ENCODE peak calls at places on chromosomes 7 and 10, in ten cellular contexts. M is bronchial epithelial cell, D is SK-N-SH, K is AG04450, P is mammary epithelial cell, V is ovary, L is fibroblast of lung, A is adrenal gland, E is ascending aorta, Z is gastrocnemius medialis. O is an unnamed sample.

GRCh38 chr10:6722616-6723004 is 142.5 kb upstream of the PRKCQ start:
- DNase-seq in Z (no peak), E (no peak), M (peak; percentile 63), K (no peak), L (peak; percentile 57), D (no peak), A (no peak), V (no peak), P (peak; percentile 47), O (no peak)

GRCh38 chr7:73718438-73718881 is 1.0 kb downstream of the STX1A start:
- DNase-seq in K (no peak), D (peak; percentile 57), L (no peak), V (no peak), E (no peak), M (peak; percentile 29), P (peak; percentile 59), A (no peak), Z (no peak), O (no peak)

GRCh38 chr10:131059881-131060280 is 251.6 kb downstream of the TCERG1L start:
- DNase-seq in K (no peak), V (no peak), L (no peak), A (no peak), M (no peak), Z (no peak), P (no peak), E (no peak), D (no peak), O (no peak)

GRCh38 chr10:29496341-29497162 is 138.2 kb downstream of the SVIL start:
- DNase-seq in P (peak; percentile 60), K (no peak), V (peak; percentile 91), E (no peak), M (peak; percentile 49), D (peak; percentile 84), Z (peak; percentile 63), A (peak; percentile 81), L (peak; percentile 52), O (peak; percentile 46)

GRCh38 chr7:26658080-26658697 is 206.2 kb downstream of the SKAP2 start:
- DNase-seq in Z (no peak), E (no peak), M (no peak), K (no peak), D (no peak), A (no peak), V (no peak), L (no peak), P (no peak), O (no peak)

GRCh38 chr10:12391191-12391590 is 41.8 kb downstream of the CAMK1D start:
- DNase-seq in L (peak; percentile 92), E (no peak), A (no peak), M (no peak), P (no peak), K (no peak), V (no peak), Z (no peak), D (no peak), O (no peak)

GRCh38 chr10:24209421-24209770 is 458 bp downstream of the KIAA1217 start:
- DNase-seq in M (peak; percentile 91), V (no peak), K (no peak), Z (no peak), E (no peak), A (peak; percentile 30), P (peak; percentile 70), L (peak; percentile 66), D (peak; percentile 74), O (no peak)

GRCh38 chr7:15684834-15685233 is 1.6 kb downstream of the MEOX2 start:
- DNase-seq in V (no peak), M (no peak), E (no peak), L (no peak), P (no peak), K (no peak), Z (peak; percentile 28), D (no peak), A (no peak), O (no peak)

GRCh38 chr10:28089467-28089866 is 90.6 kb upstream of the ODAD2 start:
- DNase-seq in Z (no peak), V (no peak), K (peak; percentile 42), A (no peak), E (no peak), P (peak; percentile 33), D (no peak), M (peak; percentile 78), L (peak; percentile 98), O (no peak)

GRCh38 chr10:12344375-12345110 is 4.8 kb upstream of the CAMK1D start:
- DNase-seq in K (no peak), A (no peak), D (no peak), M (no peak), V (no peak), P (no peak), Z (no peak), E (no peak), L (no peak), O (no peak)

GRCh38 chr7:105532709-105533460 is 884 bp downstream of the RINT1 start:
- DNase-seq in A (no peak), P (no peak), D (no peak), Z (no peak), M (no peak), E (no peak), V (no peak), L (no peak), K (no peak), O (no peak)

GRCh38 chr7:84232653-84233052 is 38.1 kb upstream of the SEMA3A start:
- DNase-seq in K (peak; percentile 79), D (no peak), P (peak; percentile 40), A (no peak), V (no peak), E (no peak), M (peak; percentile 62), L (peak; percentile 59), Z (no peak), O (no peak)

GRCh38 chr7:148264933-148265557 is 325.5 kb upstream of the C7orf33 start:
- DNase-seq in D (peak; percentile 64), A (no peak), K (no peak), V (no peak), P (peak; percentile 16), E (no peak), L (peak; percentile 17), M (peak; percentile 58), Z (no peak), O (no peak)

GRCh38 chr7:98283127-98283886 is 1.8 kb downstream of the BRI3 start:
- DNase-seq in D (peak; percentile 26), M (peak; percentile 64), P (no peak), V (no peak), E (peak; percentile 38), K (no peak), Z (peak; percentile 86), L (peak; percentile 56), A (peak; percentile 55), O (no peak)

GRCh38 chr7:98283887-98284222 is 2.4 kb downstream of the BRI3 start:
- DNase-seq in M (no peak), K (no peak), V (no peak), P (no peak), A (no peak), D (no peak), L (no peak), E (no peak), Z (no peak), O (no peak)

GRCh38 chr7:98286093-98286525 is 4.6 kb downstream of the BRI3 start:
- DNase-seq in V (peak; percentile 58), P (peak; percentile 73), D (peak; percentile 33), L (peak; percentile 63), K (no peak), M (peak; percentile 79), Z (peak; percentile 97), A (peak; percentile 86), E (peak; percentile 57), O (no peak)

GRCh38 chr7:98285132-98286092 is 3.9 kb downstream of the BRI3 start:
- DNase-seq in L (no peak), K (no peak), Z (peak; percentile 37), P (no peak), D (peak; percentile 29), E (no peak), V (no peak), M (no peak), A (no peak), O (no peak)

GRCh38 chr7:98284335-98285036 is 3.0 kb downstream of the BRI3 start:
- DNase-seq in E (peak; percentile 80), A (peak; percentile 71), P (peak; percentile 37), K (no peak), D (peak; percentile 74), V (peak; percentile 37), Z (peak; percentile 97), L (peak; percentile 77), M (peak; percentile 71), O (peak; percentile 77)
- H3K4me3 ChIP-seq in E (peak overlapping the region; percentile 93), A (peak overlapping the region; percentile 73), P (peak overlapping the region; percentile 81), K (peak overlapping the region; percentile 90), D (peak overlapping the region; percentile 80), V (peak overlapping the region; percentile 98), Z (peak overlapping the region; percentile 93), L (peak overlapping the region; percentile 52), M (peak overlapping the region; percentile 77), O (peak overlapping the region; percentile 92)

DNA sequence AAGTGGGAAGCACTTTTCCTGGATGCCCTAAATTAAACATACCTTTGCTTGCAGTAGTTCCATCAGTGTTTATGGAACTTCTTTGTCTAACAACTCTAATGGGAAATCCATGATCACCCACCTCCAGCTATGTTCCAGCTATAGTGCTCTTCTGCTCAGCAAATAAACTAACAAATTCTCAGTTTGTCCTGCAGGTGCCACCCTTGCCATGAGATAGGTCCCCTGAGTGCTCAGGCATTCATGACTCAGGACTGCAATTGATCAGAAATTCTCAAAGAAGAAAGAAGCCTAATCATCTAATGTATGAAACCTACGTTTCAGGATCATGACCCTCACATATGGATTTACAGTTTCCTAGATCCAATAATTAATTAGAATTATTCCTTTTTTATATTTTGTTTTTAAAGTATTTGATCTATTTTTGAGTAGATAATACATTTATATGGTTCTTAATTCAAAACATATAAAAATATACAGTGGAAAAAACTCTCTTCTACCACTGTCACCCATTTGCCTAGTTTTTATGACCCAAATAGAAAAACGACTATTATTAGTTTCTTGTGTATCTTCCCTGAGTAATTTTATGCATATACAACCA is 48.7 kb upstream of the DYNC1I1 start:
- DNase-seq in Z (no peak), K (no peak), D (peak; percentile 72), P (peak; percentile 22), L (peak; percentile 36), M (peak; percentile 57), V (peak; percentile 42), A (peak; percentile 60), E (no peak), O (peak; percentile 17)
- TF ChIP-seq CTCF in Z (no peak), K (no peak), D (peak; percentile 59), P (peak; percentile 40), L (peak; percentile 35), M (peak; percentile 34), V (peak; percentile 29), A (peak; percentile 81), E (peak; percentile 47), O (peak; percentile 18)

DNA sequence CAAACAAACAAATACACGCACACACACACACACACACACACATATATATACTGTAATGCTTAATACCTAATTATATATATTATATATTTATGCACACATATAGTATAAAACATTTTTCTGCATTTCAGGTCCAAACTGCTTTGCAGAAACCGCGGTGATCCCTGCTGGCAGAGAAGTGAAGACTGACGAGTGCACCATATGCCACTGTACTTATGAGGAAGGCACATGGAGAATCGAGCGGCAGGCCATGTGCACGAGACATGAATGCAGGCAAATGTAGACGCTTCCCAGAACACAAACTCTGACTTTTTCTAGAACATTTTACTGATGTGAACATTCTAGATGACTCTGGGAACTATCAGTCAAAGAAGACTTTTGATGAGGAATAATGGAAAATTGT is 138.5 kb downstream of the VWC2 start:
- DNase-seq in M (no peak), E (no peak), K (no peak), V (no peak), Z (no peak), P (no peak), L (no peak), D (no peak), A (no peak), O (no peak)
- H3K4me3 ChIP-seq in M (no peak overlapping the region), E (no peak overlapping the region), K (no peak overlapping the region), V (no peak overlapping the region), Z (no peak overlapping the region), P (no peak overlapping the region), L (no peak overlapping the region), D (no peak overlapping the region), A (no peak overlapping the region), O (no peak overlapping the region)

GRCh38 chr7:156629873-156630272 is 10.7 kb upstream of the RNF32 start:
- DNase-seq in A (no peak), V (no peak), D (no peak), K (no peak), E (no peak), P (no peak), M (no peak), Z (no peak), L (no peak), O (no peak)
- TF ChIP-seq CTCF in A (no peak), V (no peak), D (no peak), K (no peak), E (no peak), P (no peak), M (no peak), Z (no peak), L (no peak), O (no peak)

O was measured in prostate gland.